ENCODE peak calls at places on chromosome 4, in eight cellular contexts. D is GM12891, T is naive B cell, Y is mesendoderm, A is EH, P is cardiac fibroblast, K is lung microvascular endothelial cell, R is HTR-8/SVneo. B is an unnamed sample.

GRCh38 chr4:93396274-93396673 is 432.3 kb upstream of the ATOH1 start:
- DNase-seq in D (no peak), T (no peak), Y (peak), A (peak), P (peak), K (no peak), R (no peak), B (no peak)

GRCh38 chr4:36208884-36209473 is 35.3 kb downstream of the ARAP2 start:
- DNase-seq in D (no peak), T (no peak), Y (no peak), A (no peak), P (no peak), K (no peak), R (no peak), B (no peak)

GRCh38 chr4:1986578-1987210 is 22.1 kb downstream of the NELFA start:
- DNase-seq in D (no peak), T (no peak), Y (no peak), A (no peak), P (no peak), K (no peak), R (no peak), B (no peak)

GRCh38 chr4:187183351-187183750 is 459.7 kb upstream of the FAT1 start:
- DNase-seq in D (no peak), T (no peak), Y (no peak), A (peak), P (no peak), K (no peak), R (no peak), B (no peak)

GRCh38 chr4:179415842-179416223 is 1973.6 kb upstream of the AGA start:
- DNase-seq in D (no peak), T (no peak), Y (peak), A (no peak), P (no peak), K (no peak), R (no peak), B (peak)

GRCh38 chr4:52250124-52250523 is 199.0 kb downstream of the SPATA18 start:
- DNase-seq in D (no peak), T (no peak), Y (no peak), A (no peak), P (peak), K (no peak), R (no peak), B (no peak)

GRCh38 chr4:152161676-152162330 is 374.1 kb downstream of the FBXW7 start:
- DNase-seq in D (no peak), T (no peak), Y (no peak), A (peak), P (peak), K (peak), R (no peak), B (no peak)

GRCh38 chr4:24583451-24584174 is 741 bp downstream of the DHX15 start:
- DNase-seq in D (peak), T (peak), Y (peak), A (peak), P (peak), K (peak), R (peak), B (no peak)

GRCh38 chr4:94626942-94627341 is 130.8 kb upstream of the BMPR1B start:
- DNase-seq in D (no peak), T (no peak), Y (no peak), A (no peak), P (no peak), K (no peak), R (no peak), B (no peak)

B was measured in AG04450.